ENCODE peak calls at places on chromosome 4, in ten cellular contexts. P is foreskin keratinocyte, T is hepatocyte, U is A549, Q is AG04450, A is uterus, E is GM23338, D is dorsolateral prefrontal cortex, H is substantia nigra, B is lower lobe of right lung. N is an unnamed sample.

GRCh38 chr4:133969202-133969873 is 232.3 kb downstream of the PABPC4L start:
- DNase-seq in P (peak; percentile 11), T (peak; percentile 13), U (peak; percentile 1), Q (peak; percentile 1), A (no peak), E (no peak), D (no peak), H (no peak), B (no peak), N (no peak)

GRCh38 chr4:149933120-149933519 is 117.5 kb upstream of the IQCM start:
- DNase-seq in P (no peak), T (no peak), U (no peak), Q (no peak), A (no peak), E (no peak), D (no peak), H (no peak), B (no peak), N (no peak)

GRCh38 chr4:76688737-76689078 is 209.2 kb downstream of the SOWAHB start:
- DNase-seq in P (no peak), T (no peak), U (no peak), Q (no peak), A (no peak), E (peak; percentile 44), D (no peak), H (no peak), B (no peak), N (no peak)

GRCh38 chr4:17286737-17287460 is 225.0 kb downstream of the QDPR start:
- DNase-seq in P (no peak), T (no peak), U (no peak), Q (no peak), A (no peak), E (peak; percentile 14), D (no peak), H (no peak), B (no peak), N (no peak)

GRCh38 chr4:21304061-21304541 is 603.8 kb downstream of the PACRGL start:
- DNase-seq in P (no peak), T (peak; percentile 58), U (no peak), Q (no peak), A (no peak), E (peak; percentile 86), D (peak; percentile 33), H (peak; percentile 12), B (peak; percentile 43), N (no peak)

GRCh38 chr4:16150716-16151115 is 66.9 kb upstream of the PROM1 start:
- DNase-seq in P (no peak), T (no peak), U (no peak), Q (no peak), A (no peak), E (no peak), D (no peak), H (no peak), B (no peak), N (no peak)

GRCh38 chr4:20916106-20916505 is 215.8 kb downstream of the PACRGL start:
- DNase-seq in P (no peak), T (no peak), U (no peak), Q (no peak), A (no peak), E (no peak), D (no peak), H (no peak), B (no peak), N (no peak)

GRCh38 chr4:15882675-15883086 is 55.9 kb downstream of the FGFBP1 start:
- DNase-seq in P (peak; percentile 32), T (peak; percentile 85), U (peak; percentile 87), Q (peak; percentile 65), A (peak; percentile 44), E (peak; percentile 86), D (no peak), H (peak; percentile 2), B (no peak), N (no peak)

GRCh38 chr4:182804131-182804530 is 113.1 kb downstream of the DCTD start:
- DNase-seq in P (no peak), T (no peak), U (no peak), Q (no peak), A (no peak), E (no peak), D (no peak), H (no peak), B (no peak), N (no peak)

GRCh38 chr4:76969941-76970529 is 20.5 kb downstream of the SEPTIN11 start:
- DNase-seq in P (no peak), T (no peak), U (no peak), Q (no peak), A (no peak), E (peak; percentile 71), D (no peak), H (no peak), B (no peak), N (no peak)

GRCh38 chr4:2848449-2848848 is 4.8 kb downstream of the ADD1 start:
- DNase-seq in P (peak; percentile 37), T (no peak), U (no peak), Q (no peak), A (no peak), E (no peak), D (no peak), H (no peak), B (no peak), N (no peak)

GRCh38 chr4:22099896-22100295 is 151.3 kb upstream of the KCNIP4 start:
- DNase-seq in P (no peak), T (no peak), U (no peak), Q (no peak), A (no peak), E (no peak), D (no peak), H (no peak), B (no peak), N (no peak)

GRCh38 chr4:173334891-173335754 is 965 bp upstream of the HMGB2 start:
- DNase-seq in P (peak; percentile 64), T (peak; percentile 84), U (peak; percentile 87), Q (peak; percentile 34), A (peak; percentile 50), E (peak; percentile 95), D (no peak), H (peak; percentile 53), B (peak; percentile 70), N (peak; percentile 23)

GRCh38 chr4:55554453-55555030 is 7.8 kb upstream of the CLOCK start:
- DNase-seq in P (peak; percentile 5), T (peak; percentile 40), U (peak; percentile 37), Q (no peak), A (no peak), E (no peak), D (no peak), H (no peak), B (no peak), N (no peak)

GRCh38 chr4:128635141-128635911 is 174.2 kb upstream of the JADE1 start:
- DNase-seq in P (no peak), T (peak; percentile 92), U (peak; percentile 98), Q (peak; percentile 43), A (no peak), E (no peak), D (peak; percentile 63), H (peak; percentile 68), B (peak; percentile 85), N (no peak)

DNA sequence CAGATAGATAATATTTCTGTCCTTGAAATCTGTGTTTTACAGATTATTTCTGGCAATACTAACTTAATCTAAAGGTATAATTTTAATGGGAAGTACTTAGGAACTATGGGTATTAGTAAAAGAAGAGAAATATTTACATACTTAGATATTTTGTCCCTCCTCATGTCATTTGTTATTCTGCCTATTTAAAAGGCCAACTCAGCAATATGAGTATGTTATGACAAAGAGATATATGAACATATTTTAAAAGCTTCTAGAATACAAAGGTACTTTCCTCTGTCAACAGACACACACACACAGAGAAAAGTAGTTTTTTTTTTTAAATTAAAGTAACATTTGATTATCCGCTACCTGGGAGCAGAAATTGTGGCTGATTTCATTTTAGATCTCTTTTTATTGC is 7.9 kb downstream of the SLC7A11 start:
- DNase-seq in P (no peak), T (no peak), U (no peak), Q (no peak), A (no peak), E (no peak), D (no peak), H (no peak), B (no peak), N (no peak)
- H3K27ac ChIP-seq in P (peak overlapping the region; percentile 55), T (no peak overlapping the region), U (peak overlapping the region; percentile 99), Q (no peak overlapping the region), A (no peak overlapping the region), E (no peak overlapping the region), D (no peak overlapping the region), H (no peak overlapping the region), B (no peak overlapping the region), N (no peak overlapping the region)

GRCh38 chr4:86556791-86557415 is 37.2 kb upstream of the PTPN13 start:
- DNase-seq in P (no peak), T (no peak), U (no peak), Q (no peak), A (no peak), E (no peak), D (no peak), H (no peak), B (no peak), N (no peak)
- H3K27ac ChIP-seq in P (peak overlapping the region; percentile 82), T (no peak overlapping the region), U (no peak overlapping the region), Q (no peak overlapping the region), A (peak overlapping the region; percentile 2), E (no peak overlapping the region), D (no peak overlapping the region), H (no peak overlapping the region), B (no peak overlapping the region), N (no peak overlapping the region)

DNA sequence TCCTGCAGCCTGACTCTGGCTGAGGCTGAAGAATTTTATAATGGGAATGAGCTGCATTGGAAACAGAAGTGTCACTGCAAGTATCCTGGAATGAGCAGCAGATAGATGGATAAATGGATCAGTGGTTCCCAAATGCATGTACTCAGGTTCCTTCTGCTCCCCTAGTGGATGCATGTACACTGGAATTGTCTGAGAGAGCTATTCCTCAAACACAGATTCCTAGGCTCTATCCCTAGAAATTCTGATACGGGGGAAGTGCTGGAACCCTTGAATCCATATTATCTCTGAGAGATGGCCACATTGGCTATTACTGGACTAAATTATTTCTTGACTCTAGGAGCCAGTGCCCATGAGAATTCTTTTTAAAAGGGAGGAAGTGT is 64.8 kb downstream of the TMEM131L start:
- DNase-seq in P (no peak), T (no peak), U (no peak), Q (no peak), A (no peak), E (no peak), D (no peak), H (no peak), B (no peak), N (no peak)
- H3K27ac ChIP-seq in P (no peak overlapping the region), T (no peak overlapping the region), U (no peak overlapping the region), Q (no peak overlapping the region), A (no peak overlapping the region), E (no peak overlapping the region), D (no peak overlapping the region), H (no peak overlapping the region), B (peak overlapping the region; percentile 8), N (peak overlapping the region; percentile 55)

DNA sequence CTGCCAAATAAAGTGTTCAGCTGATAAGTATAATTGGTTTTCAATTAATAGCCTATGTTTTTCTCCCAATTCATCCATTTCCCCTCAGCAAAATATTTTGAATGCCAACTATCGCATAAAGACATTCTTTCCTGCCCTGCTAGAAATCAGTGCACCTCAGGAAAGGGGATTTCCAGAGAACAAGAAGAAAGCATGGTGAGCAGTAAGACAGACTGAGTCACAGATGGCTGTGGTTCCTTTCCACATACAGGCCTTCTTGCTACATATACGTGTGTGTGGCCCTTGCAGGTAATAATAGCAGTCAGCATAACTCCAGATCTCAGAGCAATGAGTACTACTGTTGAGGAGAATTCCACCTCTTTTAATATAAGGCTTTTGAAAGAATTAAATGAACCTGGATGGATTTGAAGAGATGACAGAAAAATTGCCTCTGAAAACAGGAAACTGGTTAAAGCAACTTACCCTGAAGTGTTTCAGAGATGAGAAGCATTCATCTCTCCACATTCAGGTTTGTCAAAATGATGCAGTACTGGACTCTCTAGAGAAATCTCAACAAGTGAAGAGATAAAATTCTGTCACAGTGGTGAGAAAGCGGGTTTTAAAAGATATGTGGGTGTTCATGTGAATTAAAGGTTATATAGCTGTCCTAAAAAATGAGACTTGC is 13.6 kb downstream of the GASK1B start:
- DNase-seq in P (peak; percentile 81), T (peak; percentile 36), U (peak; percentile 9), Q (no peak), A (no peak), E (no peak), D (no peak), H (no peak), B (no peak), N (no peak)
- H3K27ac ChIP-seq in P (no peak overlapping the region), T (peak overlapping the region; percentile 90), U (peak overlapping the region; percentile 45), Q (no peak overlapping the region), A (peak overlapping the region; percentile 90), E (no peak overlapping the region), D (peak overlapping the region; percentile 55), H (no peak overlapping the region), B (no peak overlapping the region), N (no peak overlapping the region)

N was measured in effector memory CD4-positive, alpha-beta T cell.